ENCODE peak calls at places on chromosomes 4 and X, in nine cellular contexts. One of them, this sample, is unnamed.

GRCh38 chr4:17367201-17367600 is 144.7 kb downstream of the QDPR start:
- DNase-seq in left lung: no peak
- DNase-seq in iris pigment epithelial cell: no peak
- DNase-seq in NCI-H2081: no peak
- DNase-seq in left cardiac atrium: no peak
- DNase-seq in ELF-1: no peak
- DNase-seq in NCI-H524 treated with DMSO at 0.1 percent for 48 hours: no peak
- DNase-seq in B cell: no peak
- DNase-seq in left kidney: no peak
- DNase-seq in this sample: no peak

GRCh38 chr4:105594094-105595010 is 41.9 kb downstream of the ARHGEF38 start:
- DNase-seq in left lung: no peak
- DNase-seq in iris pigment epithelial cell: no peak
- DNase-seq in NCI-H2081: no peak
- DNase-seq in left cardiac atrium: no peak
- DNase-seq in ELF-1: no peak
- DNase-seq in NCI-H524 treated with DMSO at 0.1 percent for 48 hours: no peak
- DNase-seq in B cell: no peak
- DNase-seq in left kidney: peak; percentile 28
- DNase-seq in this sample: no peak

GRCh38 chrX:153564047-153564606 is 34.8 kb downstream of the CCNQ start:
- DNase-seq in left lung: no peak
- DNase-seq in iris pigment epithelial cell: no peak
- DNase-seq in NCI-H2081: no peak
- DNase-seq in left cardiac atrium: no peak
- DNase-seq in ELF-1: peak; percentile 36
- DNase-seq in NCI-H524 treated with DMSO at 0.1 percent for 48 hours: no peak
- DNase-seq in B cell: no peak
- DNase-seq in left kidney: no peak
- DNase-seq in this sample: peak; percentile 65

GRCh38 chr4:155643087-155643486 is 23.6 kb upstream of the GUCY1A1 start:
- DNase-seq in left lung: no peak
- DNase-seq in iris pigment epithelial cell: no peak
- DNase-seq in NCI-H2081: no peak
- DNase-seq in left cardiac atrium: no peak
- DNase-seq in ELF-1: no peak
- DNase-seq in NCI-H524 treated with DMSO at 0.1 percent for 48 hours: no peak
- DNase-seq in B cell: no peak
- DNase-seq in left kidney: no peak
- DNase-seq in this sample: no peak

GRCh38 chr4:122899682-122900081 is 22.7 kb downstream of the NUDT6 start:
- DNase-seq in left lung: no peak
- DNase-seq in iris pigment epithelial cell: no peak
- DNase-seq in NCI-H2081: no peak
- DNase-seq in left cardiac atrium: no peak
- DNase-seq in ELF-1: peak; percentile 10
- DNase-seq in NCI-H524 treated with DMSO at 0.1 percent for 48 hours: no peak
- DNase-seq in B cell: no peak
- DNase-seq in left kidney: no peak
- DNase-seq in this sample: no peak

GRCh38 chrX:43350935-43351334 is 305.2 kb upstream of the MAOA start:
- DNase-seq in left lung: no peak
- DNase-seq in iris pigment epithelial cell: no peak
- DNase-seq in NCI-H2081: no peak
- DNase-seq in left cardiac atrium: no peak
- DNase-seq in ELF-1: no peak
- DNase-seq in NCI-H524 treated with DMSO at 0.1 percent for 48 hours: no peak
- DNase-seq in B cell: no peak
- DNase-seq in left kidney: no peak
- DNase-seq in this sample: no peak

GRCh38 chrX:17689971-17690409 is 47.3 kb upstream of the SCML1 start:
- DNase-seq in left lung: no peak
- DNase-seq in iris pigment epithelial cell: peak; percentile 66
- DNase-seq in NCI-H2081: peak; percentile 70
- DNase-seq in left cardiac atrium: no peak
- DNase-seq in ELF-1: peak; percentile 36
- DNase-seq in NCI-H524 treated with DMSO at 0.1 percent for 48 hours: no peak
- DNase-seq in B cell: peak; percentile 30
- DNase-seq in left kidney: peak; percentile 88
- DNase-seq in this sample: peak; percentile 81

GRCh38 chrX:925652-926061 is 286.8 kb downstream of the CRLF2 start:
- DNase-seq in left lung: no peak
- DNase-seq in iris pigment epithelial cell: no peak
- DNase-seq in NCI-H2081: no peak
- DNase-seq in left cardiac atrium: no peak
- DNase-seq in ELF-1: no peak
- DNase-seq in NCI-H524 treated with DMSO at 0.1 percent for 48 hours: no peak
- DNase-seq in B cell: no peak
- DNase-seq in left kidney: peak; percentile 50
- DNase-seq in this sample: no peak

GRCh38 chr4:154120277-154120676 is 331.4 kb upstream of the SFRP2 start:
- DNase-seq in left lung: no peak
- DNase-seq in iris pigment epithelial cell: no peak
- DNase-seq in NCI-H2081: no peak
- DNase-seq in left cardiac atrium: no peak
- DNase-seq in ELF-1: no peak
- DNase-seq in NCI-H524 treated with DMSO at 0.1 percent for 48 hours: no peak
- DNase-seq in B cell: no peak
- DNase-seq in left kidney: no peak
- DNase-seq in this sample: no peak

GRCh38 chrX:68997911-68998310 is 167.3 kb downstream of the PJA1 start:
- DNase-seq in left lung: no peak
- DNase-seq in iris pigment epithelial cell: peak; percentile 57
- DNase-seq in NCI-H2081: no peak
- DNase-seq in left cardiac atrium: peak; percentile 58
- DNase-seq in ELF-1: no peak
- DNase-seq in NCI-H524 treated with DMSO at 0.1 percent for 48 hours: no peak
- DNase-seq in B cell: no peak
- DNase-seq in left kidney: peak; percentile 40
- DNase-seq in this sample: no peak

This sample was measured in NCI-H146.